ENCODE peak calls at places on chromosomes 6 and 20, in four cellular contexts. One of them, this sample, is unnamed.

GRCh38 chr6:3239110-3239830 is 11.8 kb upstream of the TUBB2B start:
- DNase-seq in C1 segment of cervical spinal cord: no peak
- DNase-seq in IMR-90: no peak
- DNase-seq in AG09319: no peak
- DNase-seq in this sample: no peak

GRCh38 chr6:2976571-2977085 is 5.3 kb upstream of the SERPINB6 start:
- DNase-seq in C1 segment of cervical spinal cord: no peak
- DNase-seq in IMR-90: peak; percentile 87
- DNase-seq in AG09319: no peak
- DNase-seq in this sample: no peak

GRCh38 chr6:30821862-30822784 is 62.2 kb upstream of the DDR1 start:
- DNase-seq in C1 segment of cervical spinal cord: no peak
- DNase-seq in IMR-90: no peak
- DNase-seq in AG09319: no peak
- DNase-seq in this sample: no peak

GRCh38 chr6:25050356-25050755 is 114.6 kb upstream of the RIPOR2 start:
- DNase-seq in C1 segment of cervical spinal cord: no peak
- DNase-seq in IMR-90: peak; percentile 94
- DNase-seq in AG09319: peak; percentile 52
- DNase-seq in this sample: no peak

GRCh38 chr20:20369353-20370086 is 1.6 kb downstream of the INSM1 start:
- DNase-seq in C1 segment of cervical spinal cord: no peak
- DNase-seq in IMR-90: no peak
- DNase-seq in AG09319: no peak
- DNase-seq in this sample: no peak

GRCh38 chr6:53151676-53152075 is 3.0 kb upstream of the GCM1 start:
- DNase-seq in C1 segment of cervical spinal cord: no peak
- DNase-seq in IMR-90: no peak
- DNase-seq in AG09319: no peak
- DNase-seq in this sample: no peak

GRCh38 chr6:30100585-30101422 is 12.1 kb downstream of the TRIM31 start:
- DNase-seq in C1 segment of cervical spinal cord: no peak
- DNase-seq in IMR-90: no peak
- DNase-seq in AG09319: no peak
- DNase-seq in this sample: no peak

GRCh38 chr20:59039233-59039632 is 3.4 kb downstream of the PRELID3B start:
- DNase-seq in C1 segment of cervical spinal cord: no peak
- DNase-seq in IMR-90: peak; percentile 45
- DNase-seq in AG09319: no peak
- DNase-seq in this sample: no peak

GRCh38 chr6:157339432-157339831 is 16.1 kb upstream of the TMEM242 start:
- DNase-seq in C1 segment of cervical spinal cord: no peak
- DNase-seq in IMR-90: no peak
- DNase-seq in AG09319: no peak
- DNase-seq in this sample: no peak

GRCh38 chr20:44435630-44436335 is 39.9 kb upstream of the TTPAL start:
- DNase-seq in C1 segment of cervical spinal cord: no peak
- DNase-seq in IMR-90: no peak
- DNase-seq in AG09319: no peak
- DNase-seq in this sample: no peak